ENCODE peak calls at places on chromosome 6, in ten cellular contexts. One of them, this sample, is unnamed.

GRCh38 chr6:53318429-53318828 is 30.3 kb downstream of the ELOVL5 start:
- DNase-seq in tibial artery: no peak
- DNase-seq in SK-N-SH: no peak
- DNase-seq in heart right ventricle: no peak
- DNase-seq in fibroblast of pulmonary artery: no peak
- DNase-seq in psoas muscle: no peak
- DNase-seq in prostate gland: no peak
- DNase-seq in HepG2: no peak
- DNase-seq in AG09309: no peak
- DNase-seq in right lobe of liver: no peak
- DNase-seq in this sample: no peak

GRCh38 chr6:33426590-33427563 is 7.0 kb downstream of the SYNGAP1 start:
- DNase-seq in HepG2: no peak
- DNase-seq in fibroblast of pulmonary artery: no peak
- DNase-seq in right lobe of liver: no peak
- DNase-seq in tibial artery: peak
- DNase-seq in psoas muscle: no peak
- DNase-seq in SK-N-SH: peak
- DNase-seq in heart right ventricle: no peak
- DNase-seq in AG09309: no peak
- DNase-seq in prostate gland: no peak
- DNase-seq in this sample: no peak

GRCh38 chr6:114747995-114748625 is 405.3 kb upstream of the HS3ST5 start:
- DNase-seq in tibial artery: no peak
- DNase-seq in HepG2: peak
- DNase-seq in psoas muscle: no peak
- DNase-seq in prostate gland: no peak
- DNase-seq in SK-N-SH: peak
- DNase-seq in fibroblast of pulmonary artery: peak
- DNase-seq in heart right ventricle: peak
- DNase-seq in AG09309: peak
- DNase-seq in right lobe of liver: no peak
- DNase-seq in this sample: peak

GRCh38 chr6:12572884-12573824 is 143.4 kb upstream of the PHACTR1 start:
- DNase-seq in heart right ventricle: no peak
- DNase-seq in right lobe of liver: no peak
- DNase-seq in SK-N-SH: no peak
- DNase-seq in prostate gland: no peak
- DNase-seq in psoas muscle: no peak
- DNase-seq in fibroblast of pulmonary artery: peak
- DNase-seq in HepG2: no peak
- DNase-seq in AG09309: no peak
- DNase-seq in tibial artery: no peak
- DNase-seq in this sample: peak

GRCh38 chr6:126127662-126128061 is 141.3 kb downstream of the TRMT11 start:
- DNase-seq in prostate gland: no peak
- DNase-seq in AG09309: no peak
- DNase-seq in right lobe of liver: no peak
- DNase-seq in psoas muscle: no peak
- DNase-seq in tibial artery: no peak
- DNase-seq in fibroblast of pulmonary artery: no peak
- DNase-seq in heart right ventricle: no peak
- DNase-seq in HepG2: no peak
- DNase-seq in SK-N-SH: no peak
- DNase-seq in this sample: no peak

GRCh38 chr6:148146717-148147116 is 195.9 kb upstream of the SASH1 start:
- DNase-seq in psoas muscle: no peak
- DNase-seq in tibial artery: no peak
- DNase-seq in AG09309: no peak
- DNase-seq in right lobe of liver: no peak
- DNase-seq in prostate gland: no peak
- DNase-seq in HepG2: no peak
- DNase-seq in heart right ventricle: no peak
- DNase-seq in SK-N-SH: no peak
- DNase-seq in fibroblast of pulmonary artery: peak
- DNase-seq in this sample: no peak

GRCh38 chr6:6654599-6655575 is 66.4 kb downstream of the LY86 start:
- DNase-seq in tibial artery: no peak
- DNase-seq in AG09309: no peak
- DNase-seq in SK-N-SH: no peak
- DNase-seq in HepG2: no peak
- DNase-seq in fibroblast of pulmonary artery: peak
- DNase-seq in prostate gland: no peak
- DNase-seq in heart right ventricle: peak
- DNase-seq in right lobe of liver: no peak
- DNase-seq in psoas muscle: no peak
- DNase-seq in this sample: no peak

GRCh38 chr6:143346004-143346403 is 104.5 kb downstream of the ADAT2 start:
- DNase-seq in HepG2: no peak
- DNase-seq in heart right ventricle: peak
- DNase-seq in prostate gland: no peak
- DNase-seq in right lobe of liver: no peak
- DNase-seq in fibroblast of pulmonary artery: no peak
- DNase-seq in AG09309: no peak
- DNase-seq in SK-N-SH: no peak
- DNase-seq in psoas muscle: no peak
- DNase-seq in tibial artery: no peak
- DNase-seq in this sample: no peak

GRCh38 chr6:123895346-123895745 is 91.7 kb downstream of the NKAIN2 start:
- DNase-seq in HepG2: no peak
- DNase-seq in prostate gland: no peak
- DNase-seq in heart right ventricle: no peak
- DNase-seq in fibroblast of pulmonary artery: no peak
- DNase-seq in psoas muscle: no peak
- DNase-seq in right lobe of liver: no peak
- DNase-seq in tibial artery: no peak
- DNase-seq in AG09309: no peak
- DNase-seq in SK-N-SH: no peak
- DNase-seq in this sample: no peak

GRCh38 chr6:13710552-13711383 is 867 bp downstream of the RANBP9 start:
- DNase-seq in heart right ventricle: peak
- DNase-seq in right lobe of liver: peak
- DNase-seq in prostate gland: peak
- DNase-seq in fibroblast of pulmonary artery: peak
- DNase-seq in psoas muscle: peak
- DNase-seq in AG09309: no peak
- DNase-seq in tibial artery: peak
- DNase-seq in HepG2: peak
- DNase-seq in SK-N-SH: peak
- DNase-seq in this sample: no peak

GRCh38 chr6:89087881-89088280 is 7.3 kb downstream of the PNRC1 start:
- DNase-seq in AG09309: no peak
- DNase-seq in right lobe of liver: no peak
- DNase-seq in HepG2: no peak
- DNase-seq in psoas muscle: no peak
- DNase-seq in fibroblast of pulmonary artery: peak
- DNase-seq in tibial artery: no peak
- DNase-seq in prostate gland: no peak
- DNase-seq in heart right ventricle: no peak
- DNase-seq in SK-N-SH: no peak
- DNase-seq in this sample: no peak

DNA sequence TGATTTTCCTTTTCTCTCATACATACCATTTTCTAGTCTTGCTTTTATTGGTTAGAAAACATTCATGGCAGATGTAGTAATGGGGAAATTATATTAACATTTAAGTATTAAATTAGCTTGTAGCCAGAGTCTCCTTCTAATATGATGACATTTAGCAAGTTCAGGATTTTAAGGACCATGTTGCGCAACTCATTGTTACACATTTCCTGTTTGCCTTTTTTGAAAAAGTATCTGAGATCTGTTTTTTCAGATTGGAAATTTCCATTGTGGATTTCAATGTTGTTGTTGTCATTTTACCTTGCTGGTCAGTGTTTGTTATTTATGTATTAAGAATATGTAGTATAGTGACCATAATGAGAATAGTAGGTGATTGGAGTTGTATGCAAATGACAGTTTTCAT is 38.7 kb downstream of the CDKAL1 start:
- DNase-seq in AG09309: peak
- DNase-seq in tibial artery: no peak
- DNase-seq in prostate gland: no peak
- DNase-seq in right lobe of liver: no peak
- DNase-seq in heart right ventricle: peak
- DNase-seq in fibroblast of pulmonary artery: peak
- DNase-seq in SK-N-SH: no peak
- DNase-seq in psoas muscle: no peak
- DNase-seq in HepG2: peak
- DNase-seq in this sample: no peak
- H3K4me3 ChIP-seq in AG09309: no peak
- H3K4me3 ChIP-seq in tibial artery: no peak
- H3K4me3 ChIP-seq in prostate gland: no peak
- H3K4me3 ChIP-seq in right lobe of liver: no peak
- H3K4me3 ChIP-seq in heart right ventricle: no peak
- H3K4me3 ChIP-seq in fibroblast of pulmonary artery: no peak
- H3K4me3 ChIP-seq in SK-N-SH: no peak
- H3K4me3 ChIP-seq in psoas muscle: no peak
- H3K4me3 ChIP-seq in HepG2: no peak
- H3K4me3 ChIP-seq in this sample: no peak

DNA sequence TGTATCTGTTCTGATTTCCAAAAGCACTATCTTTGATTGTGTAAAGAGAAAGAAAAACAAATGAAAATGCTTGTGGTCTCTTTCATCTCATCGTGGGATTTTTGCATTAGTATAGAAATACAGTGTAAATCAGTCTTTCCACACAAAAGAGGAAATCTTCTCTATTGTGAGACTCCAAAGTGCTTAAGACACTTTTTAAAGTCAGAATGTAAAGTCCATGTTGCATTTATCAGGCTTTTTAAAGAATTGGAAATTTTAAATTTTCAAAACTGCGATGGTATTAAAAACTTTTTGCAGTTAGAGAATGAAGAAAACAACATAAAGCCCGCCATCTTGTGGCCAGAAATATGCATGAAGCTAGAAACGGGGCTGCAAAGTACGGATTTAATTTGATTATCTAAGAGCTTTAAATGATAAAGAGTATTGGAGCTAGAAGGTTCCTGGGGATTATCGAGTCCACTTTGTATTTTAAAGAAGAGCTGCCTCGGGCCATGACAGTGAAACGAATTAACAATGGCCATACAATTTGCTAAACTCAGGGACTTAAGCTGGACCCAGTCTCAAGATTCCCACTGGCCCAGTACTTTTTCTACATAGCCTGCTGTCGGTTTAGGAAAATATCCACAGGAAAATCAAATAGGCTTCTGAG is 339.6 kb downstream of the ARHGAP18 start:
- DNase-seq in prostate gland: peak
- DNase-seq in HepG2: peak
- DNase-seq in AG09309: peak
- DNase-seq in fibroblast of pulmonary artery: peak
- DNase-seq in heart right ventricle: peak
- DNase-seq in tibial artery: no peak
- DNase-seq in SK-N-SH: peak
- DNase-seq in psoas muscle: no peak
- DNase-seq in right lobe of liver: no peak
- DNase-seq in this sample: peak
- H3K4me3 ChIP-seq in prostate gland: no peak
- H3K4me3 ChIP-seq in HepG2: no peak
- H3K4me3 ChIP-seq in AG09309: no peak
- H3K4me3 ChIP-seq in fibroblast of pulmonary artery: no peak
- H3K4me3 ChIP-seq in heart right ventricle: no peak
- H3K4me3 ChIP-seq in tibial artery: no peak
- H3K4me3 ChIP-seq in SK-N-SH: peak
- H3K4me3 ChIP-seq in psoas muscle: no peak
- H3K4me3 ChIP-seq in right lobe of liver: no peak
- H3K4me3 ChIP-seq in this sample: no peak

GRCh38 chr6:153401751-153402150 is 270.7 kb upstream of the RGS17 start:
- DNase-seq in AG09309: no peak
- DNase-seq in right lobe of liver: no peak
- DNase-seq in HepG2: no peak
- DNase-seq in fibroblast of pulmonary artery: no peak
- DNase-seq in tibial artery: no peak
- DNase-seq in SK-N-SH: no peak
- DNase-seq in psoas muscle: no peak
- DNase-seq in heart right ventricle: no peak
- DNase-seq in prostate gland: no peak
- DNase-seq in this sample: no peak
- H3K4me3 ChIP-seq in AG09309: no peak
- H3K4me3 ChIP-seq in right lobe of liver: no peak
- H3K4me3 ChIP-seq in HepG2: no peak
- H3K4me3 ChIP-seq in fibroblast of pulmonary artery: no peak
- H3K4me3 ChIP-seq in tibial artery: no peak
- H3K4me3 ChIP-seq in SK-N-SH: no peak
- H3K4me3 ChIP-seq in psoas muscle: no peak
- H3K4me3 ChIP-seq in heart right ventricle: no peak
- H3K4me3 ChIP-seq in prostate gland: no peak
- H3K4me3 ChIP-seq in this sample: no peak

GRCh38 chr6:26329763-26330511 is 35.1 kb upstream of the BTN3A2 start:
- DNase-seq in tibial artery: no peak
- DNase-seq in AG09309: no peak
- DNase-seq in fibroblast of pulmonary artery: peak
- DNase-seq in right lobe of liver: no peak
- DNase-seq in prostate gland: no peak
- DNase-seq in heart right ventricle: no peak
- DNase-seq in psoas muscle: no peak
- DNase-seq in HepG2: peak
- DNase-seq in SK-N-SH: no peak
- DNase-seq in this sample: no peak
- H3K4me3 ChIP-seq in tibial artery: no peak
- H3K4me3 ChIP-seq in AG09309: no peak
- H3K4me3 ChIP-seq in fibroblast of pulmonary artery: peak
- H3K4me3 ChIP-seq in right lobe of liver: no peak
- H3K4me3 ChIP-seq in prostate gland: no peak
- H3K4me3 ChIP-seq in heart right ventricle: no peak
- H3K4me3 ChIP-seq in psoas muscle: no peak
- H3K4me3 ChIP-seq in HepG2: peak
- H3K4me3 ChIP-seq in SK-N-SH: peak
- H3K4me3 ChIP-seq in this sample: no peak

DNA sequence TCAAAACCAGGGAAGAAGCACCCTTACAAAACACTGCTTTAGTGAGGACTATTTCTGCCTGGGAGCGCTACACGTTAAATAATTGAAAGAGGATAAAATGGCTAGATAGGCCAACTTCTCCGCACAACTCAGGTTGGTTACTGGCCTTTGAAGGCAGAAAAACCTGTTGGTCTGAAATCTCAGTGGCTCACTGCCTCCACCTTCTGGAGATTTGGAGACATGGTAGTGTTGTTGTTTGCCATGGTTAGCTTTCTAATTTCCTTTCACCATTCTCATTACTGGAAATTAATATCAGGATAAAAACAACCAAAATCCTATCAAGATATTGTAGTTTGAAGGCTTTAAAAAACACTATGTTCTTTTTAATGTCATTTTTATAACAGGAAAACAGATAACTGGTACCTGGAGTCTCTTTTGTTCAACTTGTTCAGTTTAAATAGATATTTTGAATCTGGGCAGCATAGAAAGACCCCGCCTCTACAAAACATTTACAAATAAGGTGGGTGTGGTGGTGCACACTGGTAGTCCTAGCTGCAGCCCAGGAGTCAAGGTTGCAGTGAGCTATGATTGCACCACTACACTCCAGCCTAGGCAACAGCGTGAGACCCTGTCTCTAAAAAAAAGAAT is 27.5 kb upstream of the BCLAF1 start:
- DNase-seq in psoas muscle: peak
- DNase-seq in right lobe of liver: no peak
- DNase-seq in AG09309: no peak
- DNase-seq in SK-N-SH: peak
- DNase-seq in fibroblast of pulmonary artery: peak
- DNase-seq in heart right ventricle: peak
- DNase-seq in HepG2: peak
- DNase-seq in prostate gland: peak
- DNase-seq in tibial artery: no peak
- DNase-seq in this sample: peak
- H3K4me3 ChIP-seq in psoas muscle: no peak
- H3K4me3 ChIP-seq in right lobe of liver: no peak
- H3K4me3 ChIP-seq in AG09309: no peak
- H3K4me3 ChIP-seq in SK-N-SH: peak
- H3K4me3 ChIP-seq in fibroblast of pulmonary artery: no peak
- H3K4me3 ChIP-seq in heart right ventricle: no peak
- H3K4me3 ChIP-seq in HepG2: no peak
- H3K4me3 ChIP-seq in prostate gland: no peak
- H3K4me3 ChIP-seq in tibial artery: no peak
- H3K4me3 ChIP-seq in this sample: no peak